ENCODE peak calls at places on chromosomes 7 and 10, in five cellular contexts. One of them, this sample, is unnamed.

GRCh38 chr7:135758531-135758932 is 9.9 kb upstream of the FAM180A start:
- DNase-seq in heart left ventricle: peak
- DNase-seq in suprapubic skin: no peak
- DNase-seq in amygdala: no peak
- DNase-seq in endothelial cell: no peak
- DNase-seq in this sample: no peak

GRCh38 chr10:30812018-30812851 is 182.7 kb upstream of the LYZL2 start:
- DNase-seq in heart left ventricle: no peak
- DNase-seq in suprapubic skin: no peak
- DNase-seq in amygdala: peak
- DNase-seq in endothelial cell: no peak
- DNase-seq in this sample: no peak

GRCh38 chr7:129951076-129952011 is 1.4 kb downstream of the UBE2H start:
- DNase-seq in heart left ventricle: peak
- DNase-seq in suprapubic skin: peak
- DNase-seq in amygdala: no peak
- DNase-seq in endothelial cell: peak
- DNase-seq in this sample: peak

GRCh38 chr7:2954433-2954853 is 89.2 kb downstream of the CARD11 start:
- DNase-seq in heart left ventricle: no peak
- DNase-seq in suprapubic skin: peak
- DNase-seq in amygdala: no peak
- DNase-seq in endothelial cell: no peak
- DNase-seq in this sample: no peak

GRCh38 chr10:91759581-91759986 is 38.6 kb upstream of the TNKS2 start:
- DNase-seq in heart left ventricle: no peak
- DNase-seq in suprapubic skin: no peak
- DNase-seq in amygdala: no peak
- DNase-seq in endothelial cell: no peak
- DNase-seq in this sample: no peak

GRCh38 chr10:51228714-51229100 is 154.4 kb downstream of the PRKG1 start:
- DNase-seq in heart left ventricle: no peak
- DNase-seq in suprapubic skin: no peak
- DNase-seq in amygdala: no peak
- DNase-seq in endothelial cell: no peak
- DNase-seq in this sample: no peak

GRCh38 chr10:68955414-68955785 is 570 bp upstream of the DDX21 start:
- DNase-seq in heart left ventricle: no peak
- DNase-seq in suprapubic skin: no peak
- DNase-seq in amygdala: no peak
- DNase-seq in endothelial cell: peak
- DNase-seq in this sample: peak

GRCh38 chr7:140541513-140542192 is 62.3 kb upstream of the MKRN1 start:
- DNase-seq in heart left ventricle: peak
- DNase-seq in suprapubic skin: no peak
- DNase-seq in amygdala: no peak
- DNase-seq in endothelial cell: peak
- DNase-seq in this sample: peak

GRCh38 chr10:98125940-98126631 is 8.4 kb upstream of the R3HCC1L start:
- DNase-seq in heart left ventricle: no peak
- DNase-seq in suprapubic skin: no peak
- DNase-seq in amygdala: no peak
- DNase-seq in endothelial cell: no peak
- DNase-seq in this sample: no peak

GRCh38 chr10:102611514-102612095 is 32.7 kb upstream of the TRIM8 start:
- DNase-seq in heart left ventricle: no peak
- DNase-seq in suprapubic skin: no peak
- DNase-seq in amygdala: no peak
- DNase-seq in endothelial cell: no peak
- DNase-seq in this sample: no peak

GRCh38 chr7:152674860-152675760 is 831 bp downstream of the XRCC2 start:
- DNase-seq in heart left ventricle: no peak
- DNase-seq in suprapubic skin: no peak
- DNase-seq in amygdala: no peak
- DNase-seq in endothelial cell: no peak
- DNase-seq in this sample: peak

GRCh38 chr7:26090927-26091519 is 61.0 kb upstream of the NFE2L3 start:
- DNase-seq in heart left ventricle: no peak
- DNase-seq in suprapubic skin: no peak
- DNase-seq in amygdala: no peak
- DNase-seq in endothelial cell: no peak
- DNase-seq in this sample: peak

GRCh38 chr7:151552352-151553028 is 32.8 kb upstream of the RHEB start:
- DNase-seq in heart left ventricle: no peak
- DNase-seq in suprapubic skin: no peak
- DNase-seq in amygdala: no peak
- DNase-seq in endothelial cell: no peak
- DNase-seq in this sample: no peak

GRCh38 chr10:44935201-44935960 is 24.2 kb upstream of the RASSF4 start:
- DNase-seq in heart left ventricle: peak
- DNase-seq in suprapubic skin: no peak
- DNase-seq in amygdala: peak
- DNase-seq in endothelial cell: no peak
- DNase-seq in this sample: no peak

GRCh38 chr7:142077762-142078161 is 33.8 kb upstream of the MGAM2 start:
- DNase-seq in heart left ventricle: no peak
- DNase-seq in suprapubic skin: no peak
- DNase-seq in amygdala: no peak
- DNase-seq in endothelial cell: no peak
- DNase-seq in this sample: no peak

GRCh38 chr10:61869772-61870520 is 31.6 kb upstream of the ARID5B start:
- DNase-seq in heart left ventricle: no peak
- DNase-seq in suprapubic skin: no peak
- DNase-seq in amygdala: no peak
- DNase-seq in endothelial cell: no peak
- DNase-seq in this sample: peak

GRCh38 chr7:87416682-87417587 is 58.5 kb downstream of the ABCB4 start:
- DNase-seq in heart left ventricle: peak
- DNase-seq in suprapubic skin: no peak
- DNase-seq in amygdala: no peak
- DNase-seq in endothelial cell: peak
- DNase-seq in this sample: peak

GRCh38 chr7:100166317-100166940 is 2.0 kb downstream of the GAL3ST4 start:
- DNase-seq in heart left ventricle: no peak
- DNase-seq in suprapubic skin: peak
- DNase-seq in amygdala: no peak
- DNase-seq in endothelial cell: no peak
- DNase-seq in this sample: no peak

GRCh38 chr7:64907641-64908326 is 4.7 kb downstream of the ZNF273 start:
- DNase-seq in heart left ventricle: no peak
- DNase-seq in suprapubic skin: no peak
- DNase-seq in amygdala: no peak
- DNase-seq in endothelial cell: no peak
- DNase-seq in this sample: no peak

GRCh38 chr7:32891046-32891799 is at the start of gene KBTBD2:
- DNase-seq in heart left ventricle: peak
- DNase-seq in suprapubic skin: peak
- DNase-seq in amygdala: peak
- DNase-seq in endothelial cell: peak
- DNase-seq in this sample: peak

GRCh38 chr7:130831322-130831721 is 97.3 kb upstream of the KLF14 start:
- DNase-seq in heart left ventricle: no peak
- DNase-seq in suprapubic skin: no peak
- DNase-seq in amygdala: no peak
- DNase-seq in endothelial cell: no peak
- DNase-seq in this sample: no peak

GRCh38 chr10:72502581-72502980 is 123.3 kb downstream of the MICU1 start:
- DNase-seq in heart left ventricle: no peak
- DNase-seq in suprapubic skin: no peak
- DNase-seq in amygdala: no peak
- DNase-seq in endothelial cell: no peak
- DNase-seq in this sample: peak

GRCh38 chr10:76308946-76309529 is 877.6 kb downstream of the LRMDA start:
- DNase-seq in heart left ventricle: no peak
- DNase-seq in suprapubic skin: no peak
- DNase-seq in amygdala: no peak
- DNase-seq in endothelial cell: no peak
- DNase-seq in this sample: no peak

GRCh38 chr10:121891103-121891502 is 36.7 kb downstream of the ATE1 start:
- DNase-seq in heart left ventricle: no peak
- DNase-seq in suprapubic skin: no peak
- DNase-seq in amygdala: no peak
- DNase-seq in endothelial cell: no peak
- DNase-seq in this sample: no peak

GRCh38 chr7:31073486-31074383 is 21.6 kb downstream of the ADCYAP1R1 start:
- DNase-seq in heart left ventricle: no peak
- DNase-seq in suprapubic skin: no peak
- DNase-seq in amygdala: no peak
- DNase-seq in endothelial cell: no peak
- DNase-seq in this sample: no peak

GRCh38 chr7:101126651-101127459 is at the start of gene SERPINE1:
- DNase-seq in heart left ventricle: peak
- DNase-seq in suprapubic skin: peak
- DNase-seq in amygdala: no peak
- DNase-seq in endothelial cell: peak
- DNase-seq in this sample: no peak

GRCh38 chr7:73829505-73829904 is 1.3 kb upstream of the CLDN4 start:
- DNase-seq in heart left ventricle: no peak
- DNase-seq in suprapubic skin: no peak
- DNase-seq in amygdala: no peak
- DNase-seq in endothelial cell: no peak
- DNase-seq in this sample: no peak

GRCh38 chr7:33716581-33717477 is 188.5 kb upstream of the BMPER start:
- DNase-seq in heart left ventricle: no peak
- DNase-seq in suprapubic skin: no peak
- DNase-seq in amygdala: no peak
- DNase-seq in endothelial cell: no peak
- DNase-seq in this sample: peak

This sample was measured in HAP-1.